ENCODE peak calls at places on chromosomes 1 and 21, in ten cellular contexts. One of them, this sample, is unnamed.

GRCh38 chr21:37257526-37257966 is 9.6 kb downstream of the VPS26C start:
- DNase-seq in OCI-LY7: no peak
- DNase-seq in heart right ventricle: peak; percentile 21
- DNase-seq in mesenchymal stem cell: peak; percentile 66
- DNase-seq in GM23248: peak; percentile 64
- DNase-seq in effector memory CD4-positive, alpha-beta T cell: no peak
- DNase-seq in PC-9: no peak
- DNase-seq in neural progenitor cell: no peak
- DNase-seq in tibial nerve: no peak
- DNase-seq in keratinocyte: no peak
- DNase-seq in this sample: no peak

GRCh38 chr1:189150624-189151023 is 1327.0 kb downstream of the BRINP3 start:
- DNase-seq in effector memory CD4-positive, alpha-beta T cell: no peak
- DNase-seq in PC-9: no peak
- DNase-seq in keratinocyte: no peak
- DNase-seq in mesenchymal stem cell: no peak
- DNase-seq in neural progenitor cell: no peak
- DNase-seq in GM23248: no peak
- DNase-seq in tibial nerve: no peak
- DNase-seq in OCI-LY7: no peak
- DNase-seq in heart right ventricle: no peak
- DNase-seq in this sample: no peak

GRCh38 chr1:100597069-100597741 is 59.3 kb downstream of the GPR88 start:
- DNase-seq in neural progenitor cell: no peak
- DNase-seq in mesenchymal stem cell: peak; percentile 91
- DNase-seq in heart right ventricle: no peak
- DNase-seq in PC-9: peak; percentile 29
- DNase-seq in effector memory CD4-positive, alpha-beta T cell: no peak
- DNase-seq in GM23248: peak; percentile 87
- DNase-seq in keratinocyte: no peak
- DNase-seq in tibial nerve: no peak
- DNase-seq in OCI-LY7: no peak
- DNase-seq in this sample: no peak

GRCh38 chr1:22325531-22326371 is 125.9 kb upstream of the ZBTB40 start:
- DNase-seq in tibial nerve: no peak
- DNase-seq in keratinocyte: no peak
- DNase-seq in mesenchymal stem cell: no peak
- DNase-seq in PC-9: no peak
- DNase-seq in neural progenitor cell: no peak
- DNase-seq in GM23248: no peak
- DNase-seq in effector memory CD4-positive, alpha-beta T cell: no peak
- DNase-seq in OCI-LY7: no peak
- DNase-seq in heart right ventricle: no peak
- DNase-seq in this sample: no peak

GRCh38 chr1:24321150-24321549 is 2.0 kb downstream of the GRHL3 start:
- DNase-seq in effector memory CD4-positive, alpha-beta T cell: no peak
- DNase-seq in OCI-LY7: no peak
- DNase-seq in GM23248: no peak
- DNase-seq in heart right ventricle: no peak
- DNase-seq in tibial nerve: no peak
- DNase-seq in mesenchymal stem cell: no peak
- DNase-seq in neural progenitor cell: no peak
- DNase-seq in keratinocyte: no peak
- DNase-seq in PC-9: no peak
- DNase-seq in this sample: no peak

GRCh38 chr1:217911908-217912307 is 280.8 kb downstream of the SPATA17 start:
- DNase-seq in mesenchymal stem cell: peak; percentile 4
- DNase-seq in GM23248: peak; percentile 10
- DNase-seq in neural progenitor cell: no peak
- DNase-seq in keratinocyte: no peak
- DNase-seq in PC-9: no peak
- DNase-seq in tibial nerve: no peak
- DNase-seq in heart right ventricle: no peak
- DNase-seq in OCI-LY7: peak; percentile 15
- DNase-seq in effector memory CD4-positive, alpha-beta T cell: no peak
- DNase-seq in this sample: no peak

GRCh38 chr1:61452354-61452990 is 272.5 kb downstream of the TM2D1 start:
- DNase-seq in PC-9: no peak
- DNase-seq in GM23248: peak; percentile 22
- DNase-seq in tibial nerve: no peak
- DNase-seq in mesenchymal stem cell: peak; percentile 78
- DNase-seq in heart right ventricle: no peak
- DNase-seq in OCI-LY7: no peak
- DNase-seq in effector memory CD4-positive, alpha-beta T cell: no peak
- DNase-seq in keratinocyte: no peak
- DNase-seq in neural progenitor cell: no peak
- DNase-seq in this sample: no peak

GRCh38 chr1:201999625-202000238 is 10.7 kb upstream of the ELF3 start:
- DNase-seq in keratinocyte: no peak
- DNase-seq in OCI-LY7: peak; percentile 59
- DNase-seq in PC-9: no peak
- DNase-seq in mesenchymal stem cell: peak; percentile 69
- DNase-seq in GM23248: peak; percentile 67
- DNase-seq in tibial nerve: no peak
- DNase-seq in heart right ventricle: peak; percentile 27
- DNase-seq in effector memory CD4-positive, alpha-beta T cell: no peak
- DNase-seq in neural progenitor cell: peak; percentile 74
- DNase-seq in this sample: no peak

GRCh38 chr1:49293016-49293415 is 516.3 kb upstream of the BEND5 start:
- DNase-seq in keratinocyte: no peak
- DNase-seq in mesenchymal stem cell: no peak
- DNase-seq in PC-9: no peak
- DNase-seq in GM23248: no peak
- DNase-seq in effector memory CD4-positive, alpha-beta T cell: no peak
- DNase-seq in neural progenitor cell: no peak
- DNase-seq in heart right ventricle: no peak
- DNase-seq in tibial nerve: no peak
- DNase-seq in OCI-LY7: no peak
- DNase-seq in this sample: no peak
- H3K27ac ChIP-seq in keratinocyte: no peak overlapping the region
- H3K27ac ChIP-seq in mesenchymal stem cell: no peak overlapping the region
- H3K27ac ChIP-seq in PC-9: no peak overlapping the region
- H3K27ac ChIP-seq in GM23248: no peak overlapping the region
- H3K27ac ChIP-seq in effector memory CD4-positive, alpha-beta T cell: no peak overlapping the region
- H3K27ac ChIP-seq in neural progenitor cell: no peak overlapping the region
- H3K27ac ChIP-seq in heart right ventricle: no peak overlapping the region
- H3K27ac ChIP-seq in tibial nerve: no peak overlapping the region
- H3K27ac ChIP-seq in OCI-LY7: no peak overlapping the region
- H3K27ac ChIP-seq in this sample: no peak overlapping the region

GRCh38 chr1:223683586-223684487 is 18.3 kb upstream of the CAPN8 start:
- DNase-seq in OCI-LY7: peak; percentile 37
- DNase-seq in heart right ventricle: peak; percentile 43
- DNase-seq in keratinocyte: no peak
- DNase-seq in GM23248: peak; percentile 67
- DNase-seq in PC-9: peak; percentile 76
- DNase-seq in effector memory CD4-positive, alpha-beta T cell: peak; percentile 14
- DNase-seq in neural progenitor cell: peak; percentile 80
- DNase-seq in mesenchymal stem cell: peak; percentile 34
- DNase-seq in tibial nerve: peak; percentile 60
- DNase-seq in this sample: peak; percentile 60

GRCh38 chr1:223684488-223684792 is 18.9 kb upstream of the CAPN8 start:
- DNase-seq in mesenchymal stem cell: no peak
- DNase-seq in heart right ventricle: no peak
- DNase-seq in OCI-LY7: no peak
- DNase-seq in neural progenitor cell: no peak
- DNase-seq in effector memory CD4-positive, alpha-beta T cell: no peak
- DNase-seq in tibial nerve: no peak
- DNase-seq in GM23248: no peak
- DNase-seq in keratinocyte: no peak
- DNase-seq in PC-9: no peak
- DNase-seq in this sample: no peak

GRCh38 chr1:223678841-223679240 is 13.3 kb upstream of the CAPN8 start:
- DNase-seq in neural progenitor cell: no peak
- DNase-seq in mesenchymal stem cell: no peak
- DNase-seq in heart right ventricle: no peak
- DNase-seq in keratinocyte: no peak
- DNase-seq in OCI-LY7: no peak
- DNase-seq in tibial nerve: no peak
- DNase-seq in GM23248: no peak
- DNase-seq in effector memory CD4-positive, alpha-beta T cell: no peak
- DNase-seq in PC-9: no peak
- DNase-seq in this sample: no peak

GRCh38 chr1:223682502-223682901 is 17.0 kb upstream of the CAPN8 start:
- DNase-seq in tibial nerve: no peak
- DNase-seq in neural progenitor cell: no peak
- DNase-seq in effector memory CD4-positive, alpha-beta T cell: no peak
- DNase-seq in heart right ventricle: no peak
- DNase-seq in OCI-LY7: no peak
- DNase-seq in GM23248: peak; percentile 17
- DNase-seq in mesenchymal stem cell: no peak
- DNase-seq in keratinocyte: no peak
- DNase-seq in PC-9: no peak
- DNase-seq in this sample: no peak

GRCh38 chr1:223680188-223680587 is 14.7 kb upstream of the CAPN8 start:
- DNase-seq in effector memory CD4-positive, alpha-beta T cell: no peak
- DNase-seq in neural progenitor cell: no peak
- DNase-seq in mesenchymal stem cell: no peak
- DNase-seq in OCI-LY7: no peak
- DNase-seq in heart right ventricle: no peak
- DNase-seq in GM23248: no peak
- DNase-seq in PC-9: no peak
- DNase-seq in keratinocyte: no peak
- DNase-seq in tibial nerve: no peak
- DNase-seq in this sample: no peak
- H3K9me3 ChIP-seq in effector memory CD4-positive, alpha-beta T cell: peaks cover 7% of the 10 kb centered on the region
- H3K9me3 ChIP-seq in neural progenitor cell: no peaks in the 10 kb centered on the region
- H3K9me3 ChIP-seq in mesenchymal stem cell: peaks cover 6% of the 10 kb centered on the region
- H3K9me3 ChIP-seq in OCI-LY7: no peaks in the 10 kb centered on the region
- H3K9me3 ChIP-seq in heart right ventricle: peaks cover 2% of the 10 kb centered on the region
- H3K9me3 ChIP-seq in GM23248: no peaks in the 10 kb centered on the region
- H3K9me3 ChIP-seq in PC-9: peaks cover 9% of the 10 kb centered on the region
- H3K9me3 ChIP-seq in keratinocyte: peaks cover 2% of the 10 kb centered on the region
- H3K9me3 ChIP-seq in tibial nerve: no peaks in the 10 kb centered on the region
- H3K9me3 ChIP-seq in this sample: no peaks in the 10 kb centered on the region

DNA sequence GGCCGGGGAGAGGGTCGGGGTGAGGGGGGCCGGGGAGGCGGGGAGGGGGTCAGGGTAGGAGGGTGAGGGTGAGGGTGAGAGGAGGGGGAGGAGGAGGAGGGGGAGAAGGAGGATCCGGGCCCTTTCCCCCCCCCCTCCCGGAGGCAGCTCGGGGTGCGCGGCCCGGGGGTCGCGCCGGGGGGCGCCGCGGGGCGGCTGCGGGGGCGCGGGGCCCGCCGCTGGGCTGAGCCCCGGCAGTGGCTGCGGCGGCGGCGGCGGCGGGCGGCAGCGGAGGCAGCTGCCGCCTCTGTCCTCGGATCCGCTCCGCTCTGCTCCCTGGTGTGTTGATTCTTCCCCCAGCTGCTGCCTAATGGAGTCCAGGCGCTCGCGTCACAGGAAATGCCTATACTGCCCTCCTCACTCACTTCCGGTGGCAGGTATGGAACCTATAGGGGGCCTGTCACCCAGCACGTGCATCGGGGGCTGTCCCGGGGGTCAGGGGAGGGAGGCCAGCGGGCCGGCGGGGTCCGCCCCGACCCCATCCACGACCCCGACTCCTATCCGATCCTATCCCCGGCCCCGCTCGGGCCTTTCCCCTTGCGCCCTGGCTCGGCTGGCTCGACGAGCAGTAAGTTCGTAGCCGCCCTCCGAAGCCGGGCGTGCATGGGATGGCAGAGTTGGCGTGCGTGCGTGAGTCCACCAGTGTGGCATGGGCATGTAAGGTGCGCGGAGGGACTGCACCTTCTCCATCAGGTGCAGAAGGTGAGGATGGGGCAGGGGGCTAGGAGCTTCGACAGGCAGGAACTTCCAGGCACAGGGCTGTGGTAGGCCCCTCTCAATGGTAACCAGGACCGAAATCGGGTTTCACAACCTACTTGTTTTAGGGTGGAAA is at the start of gene WDR26:
- DNase-seq in OCI-LY7: peak; percentile 93
- DNase-seq in tibial nerve: peak; percentile 77
- DNase-seq in heart right ventricle: peak; percentile 82
- DNase-seq in keratinocyte: no peak
- DNase-seq in neural progenitor cell: peak; percentile 91
- DNase-seq in GM23248: peak; percentile 92
- DNase-seq in effector memory CD4-positive, alpha-beta T cell: peak; percentile 85
- DNase-seq in PC-9: peak; percentile 78
- DNase-seq in mesenchymal stem cell: peak; percentile 91
- DNase-seq in this sample: peak; percentile 77
- H3K27ac ChIP-seq in OCI-LY7: peak within 1 kb of the TSS; percentile 44
- H3K27ac ChIP-seq in tibial nerve: peak within 1 kb of the TSS; percentile 96
- H3K27ac ChIP-seq in heart right ventricle: peak within 1 kb of the TSS; percentile 97
- H3K27ac ChIP-seq in keratinocyte: peak within 1 kb of the TSS; percentile 96
- H3K27ac ChIP-seq in neural progenitor cell: peak within 1 kb of the TSS; percentile 38
- H3K27ac ChIP-seq in GM23248: peak within 1 kb of the TSS; percentile 96
- H3K27ac ChIP-seq in effector memory CD4-positive, alpha-beta T cell: peak within 1 kb of the TSS; percentile 96
- H3K27ac ChIP-seq in PC-9: peak within 1 kb of the TSS; percentile 71
- H3K27ac ChIP-seq in mesenchymal stem cell: peak within 1 kb of the TSS; percentile 75
- H3K27ac ChIP-seq in this sample: peak within 1 kb of the TSS; percentile 92

GRCh38 chr1:17031436-17031835 is 19.7 kb upstream of the ATP13A2 start:
- DNase-seq in tibial nerve: no peak
- DNase-seq in GM23248: no peak
- DNase-seq in heart right ventricle: no peak
- DNase-seq in PC-9: no peak
- DNase-seq in mesenchymal stem cell: no peak
- DNase-seq in OCI-LY7: no peak
- DNase-seq in effector memory CD4-positive, alpha-beta T cell: no peak
- DNase-seq in keratinocyte: no peak
- DNase-seq in neural progenitor cell: no peak
- DNase-seq in this sample: no peak

GRCh38 chr1:17032741-17033140 is 21.0 kb upstream of the ATP13A2 start:
- DNase-seq in effector memory CD4-positive, alpha-beta T cell: no peak
- DNase-seq in GM23248: no peak
- DNase-seq in heart right ventricle: no peak
- DNase-seq in OCI-LY7: no peak
- DNase-seq in keratinocyte: no peak
- DNase-seq in neural progenitor cell: no peak
- DNase-seq in mesenchymal stem cell: no peak
- DNase-seq in tibial nerve: no peak
- DNase-seq in PC-9: no peak
- DNase-seq in this sample: no peak

GRCh38 chr1:17030186-17030585 is 18.5 kb upstream of the ATP13A2 start:
- DNase-seq in keratinocyte: no peak
- DNase-seq in effector memory CD4-positive, alpha-beta T cell: no peak
- DNase-seq in GM23248: no peak
- DNase-seq in heart right ventricle: no peak
- DNase-seq in mesenchymal stem cell: no peak
- DNase-seq in PC-9: no peak
- DNase-seq in OCI-LY7: no peak
- DNase-seq in tibial nerve: no peak
- DNase-seq in neural progenitor cell: no peak
- DNase-seq in this sample: no peak

GRCh38 chr1:17028662-17029188 is 17.0 kb upstream of the ATP13A2 start:
- DNase-seq in effector memory CD4-positive, alpha-beta T cell: no peak
- DNase-seq in keratinocyte: no peak
- DNase-seq in mesenchymal stem cell: no peak
- DNase-seq in PC-9: no peak
- DNase-seq in neural progenitor cell: no peak
- DNase-seq in heart right ventricle: no peak
- DNase-seq in tibial nerve: no peak
- DNase-seq in GM23248: peak; percentile 31
- DNase-seq in OCI-LY7: no peak
- DNase-seq in this sample: no peak

DNA sequence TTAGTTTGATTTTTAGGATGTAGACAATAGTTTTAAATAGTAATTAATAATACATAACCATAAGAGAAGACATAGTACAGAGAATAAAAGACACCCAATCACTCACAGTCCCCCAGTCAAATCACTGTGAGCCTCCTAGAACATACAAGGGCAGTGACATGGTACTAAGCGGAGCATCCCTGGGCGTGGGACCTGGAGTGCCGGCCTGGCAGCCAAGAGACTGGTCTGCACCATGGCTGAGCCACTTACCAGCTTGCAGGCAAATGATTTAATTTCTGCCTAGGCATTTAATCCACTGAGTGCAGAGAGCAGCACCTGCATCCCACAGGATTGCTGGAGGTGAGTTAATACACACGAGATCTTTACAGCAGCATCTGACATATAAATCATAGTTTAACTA is 20.4 kb downstream of the SDHB start:
- DNase-seq in heart right ventricle: no peak
- DNase-seq in tibial nerve: no peak
- DNase-seq in PC-9: no peak
- DNase-seq in mesenchymal stem cell: no peak
- DNase-seq in OCI-LY7: no peak
- DNase-seq in neural progenitor cell: no peak
- DNase-seq in effector memory CD4-positive, alpha-beta T cell: no peak
- DNase-seq in keratinocyte: no peak
- DNase-seq in GM23248: no peak
- DNase-seq in this sample: no peak
- H3K9me3 ChIP-seq in heart right ventricle: no peaks in the 10 kb centered on the region
- H3K9me3 ChIP-seq in tibial nerve: no peaks in the 10 kb centered on the region
- H3K9me3 ChIP-seq in PC-9: no peaks in the 10 kb centered on the region
- H3K9me3 ChIP-seq in mesenchymal stem cell: no peaks in the 10 kb centered on the region
- H3K9me3 ChIP-seq in OCI-LY7: no peaks in the 10 kb centered on the region
- H3K9me3 ChIP-seq in neural progenitor cell: no peaks in the 10 kb centered on the region
- H3K9me3 ChIP-seq in effector memory CD4-positive, alpha-beta T cell: no peaks in the 10 kb centered on the region
- H3K9me3 ChIP-seq in keratinocyte: no peaks in the 10 kb centered on the region
- H3K9me3 ChIP-seq in GM23248: no peaks in the 10 kb centered on the region
- H3K9me3 ChIP-seq in this sample: no peaks in the 10 kb centered on the region